ENCODE peak calls at places on chromosome 17, in eight cellular contexts. One of them, this sample, is unnamed.

GRCh38 chr17:72705905-72706395 is 386.5 kb downstream of the SLC39A11 start:
- DNase-seq in GM12864: peak
- DNase-seq in type B pancreatic cell: no peak
- DNase-seq in cardiac muscle cell: no peak
- DNase-seq in tibial artery: no peak
- DNase-seq in heart left ventricle: no peak
- DNase-seq in GM10248: peak
- DNase-seq in mammary epithelial cell: no peak
- DNase-seq in this sample: no peak

GRCh38 chr17:49218941-49219913 is 8.7 kb downstream of the ABI3 start:
- DNase-seq in GM12864: peak
- DNase-seq in type B pancreatic cell: no peak
- DNase-seq in cardiac muscle cell: no peak
- DNase-seq in tibial artery: no peak
- DNase-seq in heart left ventricle: no peak
- DNase-seq in GM10248: peak
- DNase-seq in mammary epithelial cell: no peak
- DNase-seq in this sample: no peak

GRCh38 chr17:15998031-15998574 is 1.4 kb downstream of the ZSWIM7 start:
- DNase-seq in GM12864: no peak
- DNase-seq in type B pancreatic cell: no peak
- DNase-seq in cardiac muscle cell: no peak
- DNase-seq in tibial artery: no peak
- DNase-seq in heart left ventricle: no peak
- DNase-seq in GM10248: no peak
- DNase-seq in mammary epithelial cell: no peak
- DNase-seq in this sample: no peak

GRCh38 chr17:8382052-8382879 is 727 bp downstream of the RPL26 start:
- DNase-seq in GM12864: no peak
- DNase-seq in type B pancreatic cell: no peak
- DNase-seq in cardiac muscle cell: no peak
- DNase-seq in tibial artery: no peak
- DNase-seq in heart left ventricle: no peak
- DNase-seq in GM10248: no peak
- DNase-seq in mammary epithelial cell: peak
- DNase-seq in this sample: no peak

GRCh38 chr17:48439473-48439872 is 9.5 kb upstream of the SKAP1 start:
- DNase-seq in GM12864: no peak
- DNase-seq in type B pancreatic cell: no peak
- DNase-seq in cardiac muscle cell: no peak
- DNase-seq in tibial artery: no peak
- DNase-seq in heart left ventricle: no peak
- DNase-seq in GM10248: peak
- DNase-seq in mammary epithelial cell: no peak
- DNase-seq in this sample: no peak

GRCh38 chr17:49548051-49548505 is 27.6 kb upstream of the NXPH3 start:
- DNase-seq in GM12864: no peak
- DNase-seq in type B pancreatic cell: peak
- DNase-seq in cardiac muscle cell: no peak
- DNase-seq in tibial artery: no peak
- DNase-seq in heart left ventricle: peak
- DNase-seq in GM10248: no peak
- DNase-seq in mammary epithelial cell: no peak
- DNase-seq in this sample: no peak

GRCh38 chr17:751269-752001 is 629 bp downstream of the GEMIN4 start:
- DNase-seq in GM12864: no peak
- DNase-seq in type B pancreatic cell: no peak
- DNase-seq in cardiac muscle cell: peak
- DNase-seq in tibial artery: no peak
- DNase-seq in heart left ventricle: no peak
- DNase-seq in GM10248: peak
- DNase-seq in mammary epithelial cell: peak
- DNase-seq in this sample: no peak

GRCh38 chr17:49777577-49777976 is 10.9 kb upstream of the KAT7 start:
- DNase-seq in GM12864: no peak
- DNase-seq in type B pancreatic cell: no peak
- DNase-seq in cardiac muscle cell: no peak
- DNase-seq in tibial artery: no peak
- DNase-seq in heart left ventricle: no peak
- DNase-seq in GM10248: no peak
- DNase-seq in mammary epithelial cell: no peak
- DNase-seq in this sample: no peak

GRCh38 chr17:4175921-4176802 is 33.2 kb downstream of the CYB5D2 start:
- DNase-seq in GM12864: no peak
- DNase-seq in type B pancreatic cell: no peak
- DNase-seq in cardiac muscle cell: peak
- DNase-seq in tibial artery: no peak
- DNase-seq in heart left ventricle: no peak
- DNase-seq in GM10248: peak
- DNase-seq in mammary epithelial cell: no peak
- DNase-seq in this sample: no peak

GRCh38 chr17:60526726-60527125 is 684 bp upstream of the APPBP2 start:
- DNase-seq in GM12864: no peak
- DNase-seq in type B pancreatic cell: no peak
- DNase-seq in cardiac muscle cell: no peak
- DNase-seq in tibial artery: no peak
- DNase-seq in heart left ventricle: no peak
- DNase-seq in GM10248: no peak
- DNase-seq in mammary epithelial cell: no peak
- DNase-seq in this sample: no peak

GRCh38 chr17:78315355-78316114 is 44.3 kb downstream of the SOCS3 start:
- DNase-seq in GM12864: no peak
- DNase-seq in type B pancreatic cell: no peak
- DNase-seq in cardiac muscle cell: no peak
- DNase-seq in tibial artery: peak
- DNase-seq in heart left ventricle: peak
- DNase-seq in GM10248: peak
- DNase-seq in mammary epithelial cell: peak
- DNase-seq in this sample: no peak

GRCh38 chr17:68205251-68205807 is 42.5 kb upstream of the AMZ2 start:
- DNase-seq in GM12864: no peak
- DNase-seq in type B pancreatic cell: peak
- DNase-seq in cardiac muscle cell: peak
- DNase-seq in tibial artery: peak
- DNase-seq in heart left ventricle: peak
- DNase-seq in GM10248: peak
- DNase-seq in mammary epithelial cell: peak
- DNase-seq in this sample: peak

GRCh38 chr17:8867361-8867981 is at the start of gene PIK3R6:
- DNase-seq in GM12864: no peak
- DNase-seq in type B pancreatic cell: no peak
- DNase-seq in cardiac muscle cell: no peak
- DNase-seq in tibial artery: peak
- DNase-seq in heart left ventricle: no peak
- DNase-seq in GM10248: peak
- DNase-seq in mammary epithelial cell: no peak
- DNase-seq in this sample: no peak

GRCh38 chr17:7782237-7782636 is 51.8 kb upstream of the KDM6B start:
- DNase-seq in GM12864: no peak
- DNase-seq in type B pancreatic cell: no peak
- DNase-seq in cardiac muscle cell: no peak
- DNase-seq in tibial artery: no peak
- DNase-seq in heart left ventricle: no peak
- DNase-seq in GM10248: no peak
- DNase-seq in mammary epithelial cell: peak
- DNase-seq in this sample: no peak

GRCh38 chr17:80101160-80101945 is at the start of gene GAA:
- DNase-seq in GM12864: peak
- DNase-seq in type B pancreatic cell: peak
- DNase-seq in cardiac muscle cell: peak
- DNase-seq in tibial artery: peak
- DNase-seq in heart left ventricle: peak
- DNase-seq in GM10248: peak
- DNase-seq in mammary epithelial cell: peak
- DNase-seq in this sample: peak

GRCh38 chr17:47618416-47618815 is 31.3 kb upstream of the KPNB1 start:
- DNase-seq in GM12864: no peak
- DNase-seq in type B pancreatic cell: no peak
- DNase-seq in cardiac muscle cell: no peak
- DNase-seq in tibial artery: no peak
- DNase-seq in heart left ventricle: no peak
- DNase-seq in GM10248: no peak
- DNase-seq in mammary epithelial cell: no peak
- DNase-seq in this sample: no peak

GRCh38 chr17:2796164-2797140 is at the start of gene RAP1GAP2:
- DNase-seq in GM12864: peak
- DNase-seq in type B pancreatic cell: no peak
- DNase-seq in cardiac muscle cell: no peak
- DNase-seq in tibial artery: peak
- DNase-seq in heart left ventricle: peak
- DNase-seq in GM10248: no peak
- DNase-seq in mammary epithelial cell: no peak
- DNase-seq in this sample: no peak

GRCh38 chr17:43020789-43021738 is 1.1 kb downstream of the VAT1 start:
- DNase-seq in GM12864: no peak
- DNase-seq in type B pancreatic cell: no peak
- DNase-seq in cardiac muscle cell: peak
- DNase-seq in tibial artery: peak
- DNase-seq in heart left ventricle: peak
- DNase-seq in GM10248: peak
- DNase-seq in mammary epithelial cell: peak
- DNase-seq in this sample: peak

GRCh38 chr17:77779711-77780539 is 178.6 kb upstream of the TNRC6C start:
- DNase-seq in GM12864: no peak
- DNase-seq in type B pancreatic cell: no peak
- DNase-seq in cardiac muscle cell: peak
- DNase-seq in tibial artery: peak
- DNase-seq in heart left ventricle: peak
- DNase-seq in GM10248: no peak
- DNase-seq in mammary epithelial cell: no peak
- DNase-seq in this sample: no peak

GRCh38 chr17:77304051-77304745 is 163.4 kb downstream of the SEC14L1 start:
- DNase-seq in GM12864: no peak
- DNase-seq in type B pancreatic cell: no peak
- DNase-seq in cardiac muscle cell: no peak
- DNase-seq in tibial artery: no peak
- DNase-seq in heart left ventricle: no peak
- DNase-seq in GM10248: no peak
- DNase-seq in mammary epithelial cell: no peak
- DNase-seq in this sample: no peak

GRCh38 chr17:14582996-14583395 is 282.1 kb downstream of the HS3ST3B1 start:
- DNase-seq in GM12864: no peak
- DNase-seq in type B pancreatic cell: no peak
- DNase-seq in cardiac muscle cell: no peak
- DNase-seq in tibial artery: no peak
- DNase-seq in heart left ventricle: no peak
- DNase-seq in GM10248: no peak
- DNase-seq in mammary epithelial cell: no peak
- DNase-seq in this sample: no peak

GRCh38 chr17:63498621-63499195 is 21.8 kb downstream of the ACE start:
- DNase-seq in GM12864: no peak
- DNase-seq in type B pancreatic cell: no peak
- DNase-seq in cardiac muscle cell: no peak
- DNase-seq in tibial artery: no peak
- DNase-seq in heart left ventricle: no peak
- DNase-seq in GM10248: no peak
- DNase-seq in mammary epithelial cell: no peak
- DNase-seq in this sample: no peak

GRCh38 chr17:2707721-2708584 is 3.6 kb downstream of the CLUH start:
- DNase-seq in GM12864: no peak
- DNase-seq in type B pancreatic cell: no peak
- DNase-seq in cardiac muscle cell: peak
- DNase-seq in tibial artery: peak
- DNase-seq in heart left ventricle: peak
- DNase-seq in GM10248: no peak
- DNase-seq in mammary epithelial cell: no peak
- DNase-seq in this sample: peak

GRCh38 chr17:5539286-5539685 is 45.0 kb downstream of the NLRP1 start:
- DNase-seq in GM12864: no peak
- DNase-seq in type B pancreatic cell: no peak
- DNase-seq in cardiac muscle cell: no peak
- DNase-seq in tibial artery: no peak
- DNase-seq in heart left ventricle: no peak
- DNase-seq in GM10248: no peak
- DNase-seq in mammary epithelial cell: no peak
- DNase-seq in this sample: no peak

GRCh38 chr17:5545051-5545987 is 39.0 kb downstream of the NLRP1 start:
- DNase-seq in GM12864: no peak
- DNase-seq in type B pancreatic cell: no peak
- DNase-seq in cardiac muscle cell: no peak
- DNase-seq in tibial artery: no peak
- DNase-seq in heart left ventricle: no peak
- DNase-seq in GM10248: no peak
- DNase-seq in mammary epithelial cell: peak
- DNase-seq in this sample: no peak

GRCh38 chr17:5544115-5544514 is 40.2 kb downstream of the NLRP1 start:
- DNase-seq in GM12864: no peak
- DNase-seq in type B pancreatic cell: peak
- DNase-seq in cardiac muscle cell: no peak
- DNase-seq in tibial artery: no peak
- DNase-seq in heart left ventricle: no peak
- DNase-seq in GM10248: no peak
- DNase-seq in mammary epithelial cell: no peak
- DNase-seq in this sample: no peak

GRCh38 chr17:5540321-5540720 is 44.0 kb downstream of the NLRP1 start:
- DNase-seq in GM12864: no peak
- DNase-seq in type B pancreatic cell: no peak
- DNase-seq in cardiac muscle cell: no peak
- DNase-seq in tibial artery: no peak
- DNase-seq in heart left ventricle: no peak
- DNase-seq in GM10248: no peak
- DNase-seq in mammary epithelial cell: no peak
- DNase-seq in this sample: no peak

GRCh38 chr17:5541610-5542202 is 42.6 kb downstream of the NLRP1 start:
- DNase-seq in GM12864: no peak
- DNase-seq in type B pancreatic cell: no peak
- DNase-seq in cardiac muscle cell: no peak
- DNase-seq in tibial artery: no peak
- DNase-seq in heart left ventricle: no peak
- DNase-seq in GM10248: no peak
- DNase-seq in mammary epithelial cell: no peak
- DNase-seq in this sample: no peak
- TF ChIP-seq CTCF in GM12864: no peak
- TF ChIP-seq CTCF in type B pancreatic cell: no peak
- TF ChIP-seq CTCF in cardiac muscle cell: no peak
- TF ChIP-seq CTCF in tibial artery: no peak
- TF ChIP-seq CTCF in heart left ventricle: no peak
- TF ChIP-seq CTCF in GM10248: no peak
- TF ChIP-seq CTCF in mammary epithelial cell: no peak
- TF ChIP-seq CTCF in this sample: no peak

GRCh38 chr17:37490022-37490587 is 414 bp downstream of the DUSP14 start:
- DNase-seq in GM12864: no peak
- DNase-seq in type B pancreatic cell: peak
- DNase-seq in cardiac muscle cell: peak
- DNase-seq in tibial artery: peak
- DNase-seq in heart left ventricle: peak
- DNase-seq in GM10248: peak
- DNase-seq in mammary epithelial cell: peak
- DNase-seq in this sample: no peak
- TF ChIP-seq CTCF in GM12864: peak
- TF ChIP-seq CTCF in type B pancreatic cell: peak
- TF ChIP-seq CTCF in cardiac muscle cell: no peak
- TF ChIP-seq CTCF in tibial artery: peak
- TF ChIP-seq CTCF in heart left ventricle: peak
- TF ChIP-seq CTCF in GM10248: peak
- TF ChIP-seq CTCF in mammary epithelial cell: no peak
- TF ChIP-seq CTCF in this sample: peak

GRCh38 chr17:81523139-81524062 is 4.8 kb upstream of the FSCN2 start:
- DNase-seq in GM12864: no peak
- DNase-seq in type B pancreatic cell: no peak
- DNase-seq in cardiac muscle cell: peak
- DNase-seq in tibial artery: peak
- DNase-seq in heart left ventricle: peak
- DNase-seq in GM10248: no peak
- DNase-seq in mammary epithelial cell: no peak
- DNase-seq in this sample: no peak
- TF ChIP-seq CTCF in GM12864: peak
- TF ChIP-seq CTCF in type B pancreatic cell: peak
- TF ChIP-seq CTCF in cardiac muscle cell: peak
- TF ChIP-seq CTCF in tibial artery: no peak
- TF ChIP-seq CTCF in heart left ventricle: peak
- TF ChIP-seq CTCF in GM10248: no peak
- TF ChIP-seq CTCF in mammary epithelial cell: no peak
- TF ChIP-seq CTCF in this sample: no peak

GRCh38 chr17:28812136-28812979 is 30.2 kb downstream of the FAM222B start:
- DNase-seq in GM12864: peak
- DNase-seq in type B pancreatic cell: peak
- DNase-seq in cardiac muscle cell: peak
- DNase-seq in tibial artery: peak
- DNase-seq in heart left ventricle: peak
- DNase-seq in GM10248: peak
- DNase-seq in mammary epithelial cell: peak
- DNase-seq in this sample: peak
- TF ChIP-seq CTCF in GM12864: no peak
- TF ChIP-seq CTCF in type B pancreatic cell: no peak
- TF ChIP-seq CTCF in cardiac muscle cell: no peak
- TF ChIP-seq CTCF in tibial artery: peak
- TF ChIP-seq CTCF in heart left ventricle: no peak
- TF ChIP-seq CTCF in GM10248: no peak
- TF ChIP-seq CTCF in mammary epithelial cell: no peak
- TF ChIP-seq CTCF in this sample: no peak

This sample was measured in D721Med.